ENCODE peak calls at places on chromosomes 1 and 21, in eight cellular contexts. One of them, this sample, is unnamed.

GRCh38 chr1:62593825-62594394 is 3.4 kb upstream of the ANGPTL3 start:
- DNase-seq in heart right ventricle: no peak
- DNase-seq in endothelial cell of umbilical vein: no peak
- DNase-seq in transverse colon: no peak
- DNase-seq in GM23338: peak
- DNase-seq in IMR-90: peak
- DNase-seq in uterus: no peak
- DNase-seq in pancreas: no peak
- DNase-seq in this sample: no peak

GRCh38 chr1:41369531-41369930 is 8.3 kb downstream of the FOXO6 start:
- DNase-seq in heart right ventricle: no peak
- DNase-seq in endothelial cell of umbilical vein: no peak
- DNase-seq in transverse colon: no peak
- DNase-seq in GM23338: no peak
- DNase-seq in IMR-90: no peak
- DNase-seq in uterus: no peak
- DNase-seq in pancreas: no peak
- DNase-seq in this sample: no peak

GRCh38 chr1:114368560-114369255 is 142.3 kb downstream of the TRIM33 start:
- DNase-seq in heart right ventricle: no peak
- DNase-seq in endothelial cell of umbilical vein: no peak
- DNase-seq in transverse colon: no peak
- DNase-seq in GM23338: no peak
- DNase-seq in IMR-90: no peak
- DNase-seq in uterus: no peak
- DNase-seq in pancreas: no peak
- DNase-seq in this sample: no peak

GRCh38 chr21:19224090-19224489 is 820.5 kb upstream of the TMPRSS15 start:
- DNase-seq in heart right ventricle: no peak
- DNase-seq in endothelial cell of umbilical vein: no peak
- DNase-seq in transverse colon: no peak
- DNase-seq in GM23338: no peak
- DNase-seq in IMR-90: no peak
- DNase-seq in uterus: no peak
- DNase-seq in pancreas: no peak
- DNase-seq in this sample: no peak

GRCh38 chr1:224067621-224068457 is 46.1 kb upstream of the FBXO28 start:
- DNase-seq in heart right ventricle: no peak
- DNase-seq in endothelial cell of umbilical vein: peak
- DNase-seq in transverse colon: no peak
- DNase-seq in GM23338: no peak
- DNase-seq in IMR-90: peak
- DNase-seq in uterus: no peak
- DNase-seq in pancreas: no peak
- DNase-seq in this sample: no peak

GRCh38 chr1:15559189-15559815 is 25.5 kb downstream of the AGMAT start:
- DNase-seq in heart right ventricle: no peak
- DNase-seq in endothelial cell of umbilical vein: no peak
- DNase-seq in transverse colon: peak
- DNase-seq in GM23338: no peak
- DNase-seq in IMR-90: no peak
- DNase-seq in uterus: no peak
- DNase-seq in pancreas: no peak
- DNase-seq in this sample: no peak

GRCh38 chr1:100440075-100440809 is 87.9 kb downstream of the CDC14A start:
- DNase-seq in heart right ventricle: no peak
- DNase-seq in endothelial cell of umbilical vein: no peak
- DNase-seq in transverse colon: peak
- DNase-seq in GM23338: no peak
- DNase-seq in IMR-90: no peak
- DNase-seq in uterus: no peak
- DNase-seq in pancreas: no peak
- DNase-seq in this sample: no peak

GRCh38 chr21:36261459-36261858 is 58.5 kb upstream of the MORC3 start:
- DNase-seq in heart right ventricle: no peak
- DNase-seq in endothelial cell of umbilical vein: no peak
- DNase-seq in transverse colon: no peak
- DNase-seq in GM23338: no peak
- DNase-seq in IMR-90: no peak
- DNase-seq in uterus: no peak
- DNase-seq in pancreas: no peak
- DNase-seq in this sample: no peak

GRCh38 chr1:14466006-14466405 is 132.5 kb upstream of the KAZN start:
- DNase-seq in heart right ventricle: no peak
- DNase-seq in endothelial cell of umbilical vein: no peak
- DNase-seq in transverse colon: no peak
- DNase-seq in GM23338: no peak
- DNase-seq in IMR-90: no peak
- DNase-seq in uterus: no peak
- DNase-seq in pancreas: no peak
- DNase-seq in this sample: no peak

GRCh38 chr1:32361308-32361673 is 994 bp downstream of the FAM229A start:
- DNase-seq in heart right ventricle: no peak
- DNase-seq in endothelial cell of umbilical vein: no peak
- DNase-seq in transverse colon: no peak
- DNase-seq in GM23338: peak
- DNase-seq in IMR-90: no peak
- DNase-seq in uterus: no peak
- DNase-seq in pancreas: peak
- DNase-seq in this sample: no peak

GRCh38 chr1:229893762-229894444 is 173.1 kb upstream of the GALNT2 start:
- DNase-seq in heart right ventricle: no peak
- DNase-seq in endothelial cell of umbilical vein: no peak
- DNase-seq in transverse colon: no peak
- DNase-seq in GM23338: no peak
- DNase-seq in IMR-90: no peak
- DNase-seq in uterus: no peak
- DNase-seq in pancreas: no peak
- DNase-seq in this sample: no peak

GRCh38 chr1:205934788-205935187 is 8.5 kb downstream of the SLC26A9 start:
- DNase-seq in heart right ventricle: no peak
- DNase-seq in endothelial cell of umbilical vein: no peak
- DNase-seq in transverse colon: no peak
- DNase-seq in GM23338: no peak
- DNase-seq in IMR-90: no peak
- DNase-seq in uterus: no peak
- DNase-seq in pancreas: no peak
- DNase-seq in this sample: no peak

GRCh38 chr1:157269656-157270375 is 131.6 kb upstream of the ETV3 start:
- DNase-seq in heart right ventricle: no peak
- DNase-seq in endothelial cell of umbilical vein: no peak
- DNase-seq in transverse colon: no peak
- DNase-seq in GM23338: no peak
- DNase-seq in IMR-90: no peak
- DNase-seq in uterus: no peak
- DNase-seq in pancreas: no peak
- DNase-seq in this sample: no peak

GRCh38 chr1:184545601-184546000 is 158.8 kb downstream of the C1orf21 start:
- DNase-seq in heart right ventricle: no peak
- DNase-seq in endothelial cell of umbilical vein: no peak
- DNase-seq in transverse colon: no peak
- DNase-seq in GM23338: no peak
- DNase-seq in IMR-90: peak
- DNase-seq in uterus: no peak
- DNase-seq in pancreas: no peak
- DNase-seq in this sample: no peak

GRCh38 chr21:36034211-36034913 is 26.0 kb downstream of the SETD4 start:
- DNase-seq in heart right ventricle: no peak
- DNase-seq in endothelial cell of umbilical vein: no peak
- DNase-seq in transverse colon: no peak
- DNase-seq in GM23338: no peak
- DNase-seq in IMR-90: no peak
- DNase-seq in uterus: no peak
- DNase-seq in pancreas: no peak
- DNase-seq in this sample: no peak

GRCh38 chr1:94239796-94240195 is 2.4 kb upstream of the ARHGAP29 start:
- DNase-seq in heart right ventricle: no peak
- DNase-seq in endothelial cell of umbilical vein: no peak
- DNase-seq in transverse colon: no peak
- DNase-seq in GM23338: no peak
- DNase-seq in IMR-90: peak
- DNase-seq in uterus: no peak
- DNase-seq in pancreas: no peak
- DNase-seq in this sample: no peak

GRCh38 chr21:31731802-31732537 is at the start of gene SCAF4:
- DNase-seq in heart right ventricle: peak
- DNase-seq in endothelial cell of umbilical vein: peak
- DNase-seq in transverse colon: peak
- DNase-seq in GM23338: peak
- DNase-seq in IMR-90: peak
- DNase-seq in uterus: peak
- DNase-seq in pancreas: peak
- DNase-seq in this sample: peak

GRCh38 chr1:173093721-173094450 is 43.1 kb upstream of the TNFSF18 start:
- DNase-seq in heart right ventricle: no peak
- DNase-seq in endothelial cell of umbilical vein: no peak
- DNase-seq in transverse colon: no peak
- DNase-seq in GM23338: no peak
- DNase-seq in IMR-90: no peak
- DNase-seq in uterus: no peak
- DNase-seq in pancreas: no peak
- DNase-seq in this sample: no peak

DNA sequence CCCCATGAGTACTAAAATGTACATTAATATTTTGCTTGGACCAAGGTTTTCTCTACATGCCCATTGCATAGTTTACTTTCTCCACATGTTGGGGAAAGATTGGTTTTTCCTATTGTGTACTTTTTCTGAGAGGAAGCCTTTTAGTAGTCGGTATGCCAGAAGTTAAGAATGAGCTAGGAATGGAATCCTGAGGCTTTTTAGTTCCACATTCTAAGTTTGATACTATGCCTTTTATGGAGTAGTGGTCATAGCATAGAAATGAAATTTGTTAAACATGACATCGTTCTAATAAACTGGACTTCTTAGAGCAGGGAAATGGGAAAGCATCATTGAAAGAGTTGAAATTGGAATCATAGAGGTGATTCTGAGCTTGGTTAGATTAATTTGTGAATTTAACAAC is 64.3 kb downstream of the BCL9 start:
- DNase-seq in heart right ventricle: no peak
- DNase-seq in endothelial cell of umbilical vein: no peak
- DNase-seq in transverse colon: no peak
- DNase-seq in GM23338: no peak
- DNase-seq in IMR-90: peak
- DNase-seq in uterus: no peak
- DNase-seq in pancreas: no peak
- DNase-seq in this sample: no peak
- H3K27ac ChIP-seq in heart right ventricle: no peak
- H3K27ac ChIP-seq in endothelial cell of umbilical vein: no peak
- H3K27ac ChIP-seq in transverse colon: peak
- H3K27ac ChIP-seq in GM23338: no peak
- H3K27ac ChIP-seq in IMR-90: peak
- H3K27ac ChIP-seq in uterus: peak
- H3K27ac ChIP-seq in pancreas: no peak
- H3K27ac ChIP-seq in this sample: no peak

GRCh38 chr1:235703516-235703915 is 53.9 kb upstream of the GNG4 start:
- DNase-seq in heart right ventricle: no peak
- DNase-seq in endothelial cell of umbilical vein: peak
- DNase-seq in transverse colon: no peak
- DNase-seq in GM23338: no peak
- DNase-seq in IMR-90: peak
- DNase-seq in uterus: no peak
- DNase-seq in pancreas: no peak
- DNase-seq in this sample: no peak
- TF ChIP-seq CTCF in heart right ventricle: no peak
- TF ChIP-seq CTCF in endothelial cell of umbilical vein: no peak
- TF ChIP-seq CTCF in transverse colon: no peak
- TF ChIP-seq CTCF in GM23338: no peak
- TF ChIP-seq CTCF in IMR-90: no peak
- TF ChIP-seq CTCF in uterus: no peak
- TF ChIP-seq CTCF in pancreas: no peak
- TF ChIP-seq CTCF in this sample: no peak

DNA sequence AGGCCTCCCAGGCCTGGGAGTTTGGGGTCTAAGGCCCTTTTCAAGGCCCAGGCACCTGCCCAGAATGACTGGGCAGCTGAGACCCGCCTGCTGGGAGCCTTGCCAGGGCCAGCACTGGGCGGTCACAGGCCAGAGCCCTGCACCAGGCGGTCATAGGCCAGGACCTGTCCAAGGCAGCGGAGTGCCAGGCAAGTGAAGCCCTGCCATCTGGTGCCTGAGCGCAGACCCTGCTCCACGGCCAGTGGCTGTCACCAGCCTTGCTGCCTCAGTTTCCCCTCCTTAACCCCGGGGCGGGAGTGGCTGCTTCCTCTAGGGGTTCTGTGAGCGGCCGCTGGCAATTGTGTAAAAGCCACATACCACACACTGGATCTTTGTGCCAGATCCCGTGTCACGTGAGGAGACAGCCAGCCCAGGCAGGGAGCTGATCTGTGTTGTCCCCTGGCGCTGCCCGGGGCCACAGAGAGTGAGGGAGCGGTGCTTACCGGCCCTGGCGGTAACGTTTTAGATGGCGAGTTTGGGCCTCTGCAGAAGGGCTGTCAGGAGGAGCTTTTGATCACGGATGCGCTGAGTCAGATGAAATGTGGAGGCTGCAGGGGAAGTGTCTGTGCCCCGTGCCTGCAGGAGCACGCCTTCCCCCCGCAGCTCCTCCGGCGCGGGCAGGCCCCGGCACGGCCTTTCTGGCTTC is 4.6 kb downstream of the COL18A1 start:
- DNase-seq in heart right ventricle: peak
- DNase-seq in endothelial cell of umbilical vein: no peak
- DNase-seq in transverse colon: no peak
- DNase-seq in GM23338: no peak
- DNase-seq in IMR-90: no peak
- DNase-seq in uterus: no peak
- DNase-seq in pancreas: no peak
- DNase-seq in this sample: peak
- H3K27ac ChIP-seq in heart right ventricle: peak
- H3K27ac ChIP-seq in endothelial cell of umbilical vein: no peak
- H3K27ac ChIP-seq in transverse colon: peak
- H3K27ac ChIP-seq in GM23338: no peak
- H3K27ac ChIP-seq in IMR-90: no peak
- H3K27ac ChIP-seq in uterus: peak
- H3K27ac ChIP-seq in pancreas: no peak
- H3K27ac ChIP-seq in this sample: peak

GRCh38 chr1:18211764-18212163 is 104.2 kb downstream of the IGSF21 start:
- DNase-seq in heart right ventricle: no peak
- DNase-seq in endothelial cell of umbilical vein: no peak
- DNase-seq in transverse colon: no peak
- DNase-seq in GM23338: no peak
- DNase-seq in IMR-90: no peak
- DNase-seq in uterus: no peak
- DNase-seq in pancreas: no peak
- DNase-seq in this sample: no peak

DNA sequence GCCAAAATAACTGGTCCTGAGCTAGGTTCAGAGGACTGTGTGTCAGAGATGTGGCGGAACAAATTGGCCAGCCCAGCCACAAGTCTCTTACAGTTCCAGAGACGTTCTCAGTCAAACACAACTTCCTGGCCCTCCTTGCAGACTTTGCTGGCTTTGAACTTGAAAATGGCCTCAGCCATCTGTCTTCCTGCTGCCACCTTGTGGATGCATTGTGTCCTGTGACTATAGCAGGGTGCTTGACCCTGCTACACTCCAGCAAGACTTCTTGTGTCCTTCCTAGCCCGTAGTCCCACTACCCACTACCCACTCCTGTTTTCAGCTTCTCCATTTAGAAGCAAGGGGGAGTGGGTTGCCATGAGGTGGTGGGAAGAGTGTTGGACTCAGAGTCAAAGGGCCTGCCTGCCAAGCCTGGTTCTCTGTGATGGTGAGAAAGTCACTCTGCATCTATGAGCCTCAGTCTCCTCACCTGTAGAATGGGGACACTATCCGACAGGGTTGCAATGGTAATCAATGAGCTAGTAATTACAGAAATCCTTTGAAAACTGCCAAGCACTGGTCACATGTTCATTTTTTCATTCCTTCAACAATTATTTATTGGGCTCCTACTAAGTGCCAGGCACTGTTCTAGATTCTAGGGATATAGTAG is 109.9 kb downstream of the IGSF21 start:
- DNase-seq in heart right ventricle: no peak
- DNase-seq in endothelial cell of umbilical vein: no peak
- DNase-seq in transverse colon: peak
- DNase-seq in GM23338: peak
- DNase-seq in IMR-90: peak
- DNase-seq in uterus: no peak
- DNase-seq in pancreas: no peak
- DNase-seq in this sample: no peak
- TF ChIP-seq CTCF in heart right ventricle: peak
- TF ChIP-seq CTCF in endothelial cell of umbilical vein: no peak
- TF ChIP-seq CTCF in transverse colon: peak
- TF ChIP-seq CTCF in GM23338: peak
- TF ChIP-seq CTCF in IMR-90: no peak
- TF ChIP-seq CTCF in uterus: no peak
- TF ChIP-seq CTCF in pancreas: no peak
- TF ChIP-seq CTCF in this sample: peak

This sample was measured in left ventricle myocardium inferior.